ENCODE peak calls at places on chromosomes 12 and 14, in ten cellular contexts. One of them, this sample, is unnamed.

GRCh38 chr12:48291511-48291910 is 59.2 kb downstream of the ZNF641 start:
- DNase-seq in T-cell: no peak
- DNase-seq in amygdala: no peak
- DNase-seq in Right ventricle myocardium superior: no peak
- DNase-seq in NCI-H1092 treated with DMSO at 0.1 percent for 48 hours: no peak
- DNase-seq in iPS-NIHi11: no peak
- DNase-seq in SK-MEL-5: no peak
- DNase-seq in Kasumi-1: no peak
- DNase-seq in CD8-positive, alpha-beta memory T cell: no peak
- DNase-seq in WERI-Rb-1: no peak
- DNase-seq in this sample: no peak

GRCh38 chr14:78885884-78886283 is 715.7 kb downstream of the NRXN3 start:
- DNase-seq in T-cell: no peak
- DNase-seq in amygdala: no peak
- DNase-seq in Right ventricle myocardium superior: no peak
- DNase-seq in NCI-H1092 treated with DMSO at 0.1 percent for 48 hours: no peak
- DNase-seq in iPS-NIHi11: no peak
- DNase-seq in SK-MEL-5: peak
- DNase-seq in Kasumi-1: no peak
- DNase-seq in CD8-positive, alpha-beta memory T cell: no peak
- DNase-seq in WERI-Rb-1: no peak
- DNase-seq in this sample: no peak

GRCh38 chr12:25533150-25533549 is 19.9 kb downstream of the LMNTD1 start:
- DNase-seq in T-cell: no peak
- DNase-seq in amygdala: no peak
- DNase-seq in Right ventricle myocardium superior: no peak
- DNase-seq in NCI-H1092 treated with DMSO at 0.1 percent for 48 hours: no peak
- DNase-seq in iPS-NIHi11: no peak
- DNase-seq in SK-MEL-5: no peak
- DNase-seq in Kasumi-1: no peak
- DNase-seq in CD8-positive, alpha-beta memory T cell: no peak
- DNase-seq in WERI-Rb-1: no peak
- DNase-seq in this sample: no peak

GRCh38 chr12:122687091-122687490 is 16.1 kb downstream of the HCAR2 start:
- DNase-seq in T-cell: no peak
- DNase-seq in amygdala: no peak
- DNase-seq in Right ventricle myocardium superior: no peak
- DNase-seq in NCI-H1092 treated with DMSO at 0.1 percent for 48 hours: peak
- DNase-seq in iPS-NIHi11: no peak
- DNase-seq in SK-MEL-5: no peak
- DNase-seq in Kasumi-1: no peak
- DNase-seq in CD8-positive, alpha-beta memory T cell: no peak
- DNase-seq in WERI-Rb-1: no peak
- DNase-seq in this sample: no peak

GRCh38 chr14:106843951-106844483 is 1317.6 kb downstream of the TMEM121 start:
- DNase-seq in T-cell: peak
- DNase-seq in amygdala: no peak
- DNase-seq in Right ventricle myocardium superior: peak
- DNase-seq in NCI-H1092 treated with DMSO at 0.1 percent for 48 hours: no peak
- DNase-seq in iPS-NIHi11: no peak
- DNase-seq in SK-MEL-5: peak
- DNase-seq in Kasumi-1: peak
- DNase-seq in CD8-positive, alpha-beta memory T cell: no peak
- DNase-seq in WERI-Rb-1: peak
- DNase-seq in this sample: no peak

GRCh38 chr14:103561381-103562134 is 899 bp downstream of the BAG5 start:
- DNase-seq in T-cell: peak
- DNase-seq in amygdala: no peak
- DNase-seq in Right ventricle myocardium superior: peak
- DNase-seq in NCI-H1092 treated with DMSO at 0.1 percent for 48 hours: no peak
- DNase-seq in iPS-NIHi11: no peak
- DNase-seq in SK-MEL-5: peak
- DNase-seq in Kasumi-1: peak
- DNase-seq in CD8-positive, alpha-beta memory T cell: peak
- DNase-seq in WERI-Rb-1: no peak
- DNase-seq in this sample: no peak

GRCh38 chr12:118346895-118347294 is 25.8 kb downstream of the TAOK3 start:
- DNase-seq in T-cell: no peak
- DNase-seq in amygdala: no peak
- DNase-seq in Right ventricle myocardium superior: no peak
- DNase-seq in NCI-H1092 treated with DMSO at 0.1 percent for 48 hours: no peak
- DNase-seq in iPS-NIHi11: no peak
- DNase-seq in SK-MEL-5: no peak
- DNase-seq in Kasumi-1: no peak
- DNase-seq in CD8-positive, alpha-beta memory T cell: no peak
- DNase-seq in WERI-Rb-1: no peak
- DNase-seq in this sample: peak

GRCh38 chr14:57413849-57414248 is 23.5 kb downstream of the NAA30 start:
- DNase-seq in T-cell: no peak
- DNase-seq in amygdala: no peak
- DNase-seq in Right ventricle myocardium superior: no peak
- DNase-seq in NCI-H1092 treated with DMSO at 0.1 percent for 48 hours: no peak
- DNase-seq in iPS-NIHi11: no peak
- DNase-seq in SK-MEL-5: no peak
- DNase-seq in Kasumi-1: no peak
- DNase-seq in CD8-positive, alpha-beta memory T cell: no peak
- DNase-seq in WERI-Rb-1: no peak
- DNase-seq in this sample: no peak

GRCh38 chr14:56812364-56813103 is 2.3 kb upstream of the OTX2 start:
- DNase-seq in T-cell: no peak
- DNase-seq in amygdala: no peak
- DNase-seq in Right ventricle myocardium superior: no peak
- DNase-seq in NCI-H1092 treated with DMSO at 0.1 percent for 48 hours: no peak
- DNase-seq in iPS-NIHi11: no peak
- DNase-seq in SK-MEL-5: no peak
- DNase-seq in Kasumi-1: no peak
- DNase-seq in CD8-positive, alpha-beta memory T cell: no peak
- DNase-seq in WERI-Rb-1: peak
- DNase-seq in this sample: no peak

GRCh38 chr12:42692749-42693148 is 103.2 kb upstream of the PRICKLE1 start:
- DNase-seq in T-cell: no peak
- DNase-seq in amygdala: no peak
- DNase-seq in Right ventricle myocardium superior: no peak
- DNase-seq in NCI-H1092 treated with DMSO at 0.1 percent for 48 hours: no peak
- DNase-seq in iPS-NIHi11: no peak
- DNase-seq in SK-MEL-5: no peak
- DNase-seq in Kasumi-1: no peak
- DNase-seq in CD8-positive, alpha-beta memory T cell: no peak
- DNase-seq in WERI-Rb-1: no peak
- DNase-seq in this sample: no peak

GRCh38 chr14:89000007-89000942 is 175.8 kb downstream of the TTC8 start:
- DNase-seq in T-cell: no peak
- DNase-seq in amygdala: peak
- DNase-seq in Right ventricle myocardium superior: no peak
- DNase-seq in NCI-H1092 treated with DMSO at 0.1 percent for 48 hours: no peak
- DNase-seq in iPS-NIHi11: peak
- DNase-seq in SK-MEL-5: peak
- DNase-seq in Kasumi-1: peak
- DNase-seq in CD8-positive, alpha-beta memory T cell: no peak
- DNase-seq in WERI-Rb-1: peak
- DNase-seq in this sample: peak

GRCh38 chr12:674272-674781 is 11.1 kb upstream of the NINJ2 start:
- DNase-seq in T-cell: peak
- DNase-seq in amygdala: no peak
- DNase-seq in Right ventricle myocardium superior: no peak
- DNase-seq in NCI-H1092 treated with DMSO at 0.1 percent for 48 hours: no peak
- DNase-seq in iPS-NIHi11: no peak
- DNase-seq in SK-MEL-5: no peak
- DNase-seq in Kasumi-1: peak
- DNase-seq in CD8-positive, alpha-beta memory T cell: peak
- DNase-seq in WERI-Rb-1: no peak
- DNase-seq in this sample: no peak

GRCh38 chr14:76837524-76837923 is 11.3 kb downstream of the LRRC74A start:
- DNase-seq in T-cell: no peak
- DNase-seq in amygdala: no peak
- DNase-seq in Right ventricle myocardium superior: no peak
- DNase-seq in NCI-H1092 treated with DMSO at 0.1 percent for 48 hours: no peak
- DNase-seq in iPS-NIHi11: no peak
- DNase-seq in SK-MEL-5: no peak
- DNase-seq in Kasumi-1: no peak
- DNase-seq in CD8-positive, alpha-beta memory T cell: no peak
- DNase-seq in WERI-Rb-1: peak
- DNase-seq in this sample: no peak

This sample was measured in HL-60.